ENCODE peak calls at places on chromosome 4, in nine cellular contexts. One of them, this sample, is unnamed.

GRCh38 chr4:120826449-120826848 is 96.1 kb downstream of the PRDM5 start:
- DNase-seq in head of caudate nucleus: no peak
- DNase-seq in KG1: no peak
- DNase-seq in testis: no peak
- DNase-seq in activated CD8-positive, alpha-beta memory T cell treated with anti-CD3 and anti-CD28 coated beads, Interleukin-2, amount 10 ng/mL, durations not matched to agents 7 days and 5 days: no peak
- DNase-seq in cardiac muscle cell: no peak
- DNase-seq in stimulated activated CD8-positive, alpha-beta memory T cell treated with anti-CD3 and anti-CD28 coated beads, Interleukin-15, amount 100 ng/mL, for 24 hours: no peak
- DNase-seq in globus pallidus: no peak
- DNase-seq in tibial nerve: no peak
- DNase-seq in this sample: no peak

GRCh38 chr4:109025471-109026076 is 262.7 kb upstream of the ETNPPL start:
- DNase-seq in head of caudate nucleus: no peak
- DNase-seq in KG1: no peak
- DNase-seq in testis: no peak
- DNase-seq in activated CD8-positive, alpha-beta memory T cell treated with anti-CD3 and anti-CD28 coated beads, Interleukin-2, amount 10 ng/mL, durations not matched to agents 7 days and 5 days: no peak
- DNase-seq in cardiac muscle cell: no peak
- DNase-seq in stimulated activated CD8-positive, alpha-beta memory T cell treated with anti-CD3 and anti-CD28 coated beads, Interleukin-15, amount 100 ng/mL, for 24 hours: no peak
- DNase-seq in globus pallidus: no peak
- DNase-seq in tibial nerve: no peak
- DNase-seq in this sample: no peak

GRCh38 chr4:108193891-108194672 is 25.4 kb upstream of the LEF1 start:
- DNase-seq in head of caudate nucleus: no peak
- DNase-seq in KG1: no peak
- DNase-seq in testis: no peak
- DNase-seq in activated CD8-positive, alpha-beta memory T cell treated with anti-CD3 and anti-CD28 coated beads, Interleukin-2, amount 10 ng/mL, durations not matched to agents 7 days and 5 days: no peak
- DNase-seq in cardiac muscle cell: no peak
- DNase-seq in stimulated activated CD8-positive, alpha-beta memory T cell treated with anti-CD3 and anti-CD28 coated beads, Interleukin-15, amount 100 ng/mL, for 24 hours: no peak
- DNase-seq in globus pallidus: no peak
- DNase-seq in tibial nerve: no peak
- DNase-seq in this sample: no peak

GRCh38 chr4:155758500-155759371 is at the start of gene GUCY1B1:
- DNase-seq in head of caudate nucleus: peak
- DNase-seq in KG1: peak
- DNase-seq in testis: peak
- DNase-seq in activated CD8-positive, alpha-beta memory T cell treated with anti-CD3 and anti-CD28 coated beads, Interleukin-2, amount 10 ng/mL, durations not matched to agents 7 days and 5 days: peak
- DNase-seq in cardiac muscle cell: peak
- DNase-seq in stimulated activated CD8-positive, alpha-beta memory T cell treated with anti-CD3 and anti-CD28 coated beads, Interleukin-15, amount 100 ng/mL, for 24 hours: peak
- DNase-seq in globus pallidus: peak
- DNase-seq in tibial nerve: peak
- DNase-seq in this sample: no peak

GRCh38 chr4:167100120-167100519 is 134.2 kb downstream of the SPOCK3 start:
- DNase-seq in head of caudate nucleus: no peak
- DNase-seq in KG1: no peak
- DNase-seq in testis: no peak
- DNase-seq in activated CD8-positive, alpha-beta memory T cell treated with anti-CD3 and anti-CD28 coated beads, Interleukin-2, amount 10 ng/mL, durations not matched to agents 7 days and 5 days: no peak
- DNase-seq in cardiac muscle cell: peak
- DNase-seq in stimulated activated CD8-positive, alpha-beta memory T cell treated with anti-CD3 and anti-CD28 coated beads, Interleukin-15, amount 100 ng/mL, for 24 hours: no peak
- DNase-seq in globus pallidus: peak
- DNase-seq in tibial nerve: no peak
- DNase-seq in this sample: no peak

GRCh38 chr4:73053076-73053475 is 16.4 kb downstream of the COX18 start:
- DNase-seq in head of caudate nucleus: no peak
- DNase-seq in KG1: no peak
- DNase-seq in testis: no peak
- DNase-seq in activated CD8-positive, alpha-beta memory T cell treated with anti-CD3 and anti-CD28 coated beads, Interleukin-2, amount 10 ng/mL, durations not matched to agents 7 days and 5 days: no peak
- DNase-seq in cardiac muscle cell: peak
- DNase-seq in stimulated activated CD8-positive, alpha-beta memory T cell treated with anti-CD3 and anti-CD28 coated beads, Interleukin-15, amount 100 ng/mL, for 24 hours: no peak
- DNase-seq in globus pallidus: no peak
- DNase-seq in tibial nerve: no peak
- DNase-seq in this sample: no peak

GRCh38 chr4:83961575-83961974 is 425.7 kb downstream of the GPAT3 start:
- DNase-seq in head of caudate nucleus: no peak
- DNase-seq in KG1: no peak
- DNase-seq in testis: no peak
- DNase-seq in activated CD8-positive, alpha-beta memory T cell treated with anti-CD3 and anti-CD28 coated beads, Interleukin-2, amount 10 ng/mL, durations not matched to agents 7 days and 5 days: no peak
- DNase-seq in cardiac muscle cell: peak
- DNase-seq in stimulated activated CD8-positive, alpha-beta memory T cell treated with anti-CD3 and anti-CD28 coated beads, Interleukin-15, amount 100 ng/mL, for 24 hours: no peak
- DNase-seq in globus pallidus: no peak
- DNase-seq in tibial nerve: no peak
- DNase-seq in this sample: no peak

GRCh38 chr4:128979934-128980333 is 113.4 kb downstream of the SCLT1 start:
- DNase-seq in head of caudate nucleus: no peak
- DNase-seq in KG1: no peak
- DNase-seq in testis: no peak
- DNase-seq in activated CD8-positive, alpha-beta memory T cell treated with anti-CD3 and anti-CD28 coated beads, Interleukin-2, amount 10 ng/mL, durations not matched to agents 7 days and 5 days: no peak
- DNase-seq in cardiac muscle cell: peak
- DNase-seq in stimulated activated CD8-positive, alpha-beta memory T cell treated with anti-CD3 and anti-CD28 coated beads, Interleukin-15, amount 100 ng/mL, for 24 hours: no peak
- DNase-seq in globus pallidus: no peak
- DNase-seq in tibial nerve: no peak
- DNase-seq in this sample: peak

GRCh38 chr4:126957555-126958440 is 675.0 kb upstream of the INTU start:
- DNase-seq in head of caudate nucleus: no peak
- DNase-seq in KG1: no peak
- DNase-seq in testis: no peak
- DNase-seq in activated CD8-positive, alpha-beta memory T cell treated with anti-CD3 and anti-CD28 coated beads, Interleukin-2, amount 10 ng/mL, durations not matched to agents 7 days and 5 days: no peak
- DNase-seq in cardiac muscle cell: peak
- DNase-seq in stimulated activated CD8-positive, alpha-beta memory T cell treated with anti-CD3 and anti-CD28 coated beads, Interleukin-15, amount 100 ng/mL, for 24 hours: no peak
- DNase-seq in globus pallidus: no peak
- DNase-seq in tibial nerve: no peak
- DNase-seq in this sample: no peak

GRCh38 chr4:40149960-40150385 is 46.9 kb upstream of the RHOH start:
- DNase-seq in head of caudate nucleus: peak
- DNase-seq in KG1: peak
- DNase-seq in testis: peak
- DNase-seq in activated CD8-positive, alpha-beta memory T cell treated with anti-CD3 and anti-CD28 coated beads, Interleukin-2, amount 10 ng/mL, durations not matched to agents 7 days and 5 days: peak
- DNase-seq in cardiac muscle cell: peak
- DNase-seq in stimulated activated CD8-positive, alpha-beta memory T cell treated with anti-CD3 and anti-CD28 coated beads, Interleukin-15, amount 100 ng/mL, for 24 hours: no peak
- DNase-seq in globus pallidus: peak
- DNase-seq in tibial nerve: peak
- DNase-seq in this sample: peak

GRCh38 chr4:128301979-128302378 is 14.4 kb upstream of the PGRMC2 start:
- DNase-seq in head of caudate nucleus: no peak
- DNase-seq in KG1: no peak
- DNase-seq in testis: no peak
- DNase-seq in activated CD8-positive, alpha-beta memory T cell treated with anti-CD3 and anti-CD28 coated beads, Interleukin-2, amount 10 ng/mL, durations not matched to agents 7 days and 5 days: no peak
- DNase-seq in cardiac muscle cell: no peak
- DNase-seq in stimulated activated CD8-positive, alpha-beta memory T cell treated with anti-CD3 and anti-CD28 coated beads, Interleukin-15, amount 100 ng/mL, for 24 hours: no peak
- DNase-seq in globus pallidus: no peak
- DNase-seq in tibial nerve: no peak
- DNase-seq in this sample: no peak

GRCh38 chr4:142567199-142567598 is 278.9 kb downstream of the INPP4B start:
- DNase-seq in head of caudate nucleus: no peak
- DNase-seq in KG1: no peak
- DNase-seq in testis: no peak
- DNase-seq in activated CD8-positive, alpha-beta memory T cell treated with anti-CD3 and anti-CD28 coated beads, Interleukin-2, amount 10 ng/mL, durations not matched to agents 7 days and 5 days: peak
- DNase-seq in cardiac muscle cell: no peak
- DNase-seq in stimulated activated CD8-positive, alpha-beta memory T cell treated with anti-CD3 and anti-CD28 coated beads, Interleukin-15, amount 100 ng/mL, for 24 hours: no peak
- DNase-seq in globus pallidus: no peak
- DNase-seq in tibial nerve: no peak
- DNase-seq in this sample: no peak

GRCh38 chr4:40462326-40462725 is 127.2 kb downstream of the CHRNA9 start:
- DNase-seq in head of caudate nucleus: no peak
- DNase-seq in KG1: no peak
- DNase-seq in testis: no peak
- DNase-seq in activated CD8-positive, alpha-beta memory T cell treated with anti-CD3 and anti-CD28 coated beads, Interleukin-2, amount 10 ng/mL, durations not matched to agents 7 days and 5 days: no peak
- DNase-seq in cardiac muscle cell: no peak
- DNase-seq in stimulated activated CD8-positive, alpha-beta memory T cell treated with anti-CD3 and anti-CD28 coated beads, Interleukin-15, amount 100 ng/mL, for 24 hours: no peak
- DNase-seq in globus pallidus: no peak
- DNase-seq in tibial nerve: no peak
- DNase-seq in this sample: no peak